ENCODE peak calls at places on chromosomes 2 and 18, in four cellular contexts. G is K562, U is HepG2, M is GM12878. J is an unnamed sample.

GRCh38 chr2:164981217-164981990 is 26.1 kb upstream of the SLC38A11 start:
- DNase-seq in U (no peak), G (no peak), M (no peak), J (no peak)

GRCh38 chr18:60905699-60906098 is 427.5 kb upstream of the CDH20 start:
- DNase-seq in U (no peak), M (no peak), G (no peak), J (no peak)

GRCh38 chr18:70382032-70382431 is 93.2 kb downstream of the SOCS6 start:
- DNase-seq in M (no peak), U (no peak), G (no peak), J (no peak)

GRCh38 chr2:143697744-143698143 is 568.5 kb downstream of the ARHGAP15 start:
- DNase-seq in M (no peak), G (no peak), U (no peak), J (no peak)

GRCh38 chr2:68094111-68094510 is 31.3 kb upstream of the C1D start:
- DNase-seq in U (no peak), G (no peak), M (no peak), J (no peak)

GRCh38 chr2:71303849-71304248 is 27.7 kb upstream of the ZNF638 start:
- DNase-seq in G (no peak), M (no peak), U (no peak), J (no peak)

GRCh38 chr18:36583155-36583745 is 245.6 kb downstream of the TPGS2 start:
- DNase-seq in U (no peak), M (peak), G (no peak), J (no peak)

GRCh38 chr2:209476367-209477191 is 52.7 kb downstream of the MAP2 start:
- DNase-seq in M (no peak), G (no peak), U (no peak), J (peak)

GRCh38 chr2:25521665-25522387 is 151.6 kb downstream of the DTNB start:
- DNase-seq in U (peak), G (peak), M (peak), J (peak)

GRCh38 chr2:120820263-120820884 is 84.7 kb downstream of the GLI2 start:
- DNase-seq in G (no peak), U (no peak), M (no peak), J (no peak)

GRCh38 chr2:232436381-232437129 is 19.4 kb upstream of the ALPI start:
- DNase-seq in U (no peak), G (no peak), M (no peak), J (no peak)

GRCh38 chr18:24212939-24213338 is 74.1 kb downstream of the CABYR start:
- DNase-seq in G (no peak), U (peak), M (no peak), J (no peak)

GRCh38 chr2:134399096-134399495 is 145.2 kb downstream of the MGAT5 start:
- DNase-seq in M (no peak), U (no peak), G (no peak), J (no peak)

GRCh38 chr2:55887351-55887750 is 36.2 kb downstream of the EFEMP1 start:
- DNase-seq in G (no peak), M (no peak), U (no peak), J (no peak)

GRCh38 chr2:146981921-146982320 is 862.9 kb upstream of the ACVR2A start:
- DNase-seq in U (no peak), G (no peak), M (no peak), J (no peak)

GRCh38 chr2:69779258-69779989 is 37.5 kb downstream of the ANXA4 start:
- DNase-seq in M (no peak), U (peak), G (no peak), J (no peak)

GRCh38 chr2:51612387-51612786 is 580.5 kb upstream of the NRXN1 start:
- DNase-seq in M (no peak), G (no peak), U (no peak), J (no peak)

GRCh38 chr18:46711444-46711863 is 45.4 kb downstream of the ST8SIA5 start:
- DNase-seq in G (peak), U (no peak), M (no peak), J (no peak)

GRCh38 chr18:48669180-48669675 is 130.4 kb downstream of the CTIF start:
- DNase-seq in M (no peak), U (no peak), G (no peak), J (no peak)

GRCh38 chr2:202149155-202149762 is 76.2 kb downstream of the KIAA2012 start:
- DNase-seq in M (no peak), G (peak), U (no peak), J (no peak)

GRCh38 chr2:3024401-3024935 is 353.1 kb downstream of the EIPR1 start:
- DNase-seq in M (no peak), U (no peak), G (no peak), J (no peak)

GRCh38 chr2:200705305-200705985 is 106.3 kb upstream of the BZW1 start:
- DNase-seq in U (peak), G (no peak), M (no peak), J (peak)

GRCh38 chr2:129402076-129402475 is 577.4 kb upstream of the RAB6C start:
- DNase-seq in U (no peak), M (no peak), G (no peak), J (no peak)

GRCh38 chr2:1231664-1232063 is 181.6 kb upstream of the TPO start:
- DNase-seq in U (peak), M (no peak), G (no peak), J (no peak)

GRCh38 chr2:154484338-154485099 is 214.0 kb upstream of the KCNJ3 start:
- DNase-seq in M (no peak), U (no peak), G (no peak), J (no peak)

DNA sequence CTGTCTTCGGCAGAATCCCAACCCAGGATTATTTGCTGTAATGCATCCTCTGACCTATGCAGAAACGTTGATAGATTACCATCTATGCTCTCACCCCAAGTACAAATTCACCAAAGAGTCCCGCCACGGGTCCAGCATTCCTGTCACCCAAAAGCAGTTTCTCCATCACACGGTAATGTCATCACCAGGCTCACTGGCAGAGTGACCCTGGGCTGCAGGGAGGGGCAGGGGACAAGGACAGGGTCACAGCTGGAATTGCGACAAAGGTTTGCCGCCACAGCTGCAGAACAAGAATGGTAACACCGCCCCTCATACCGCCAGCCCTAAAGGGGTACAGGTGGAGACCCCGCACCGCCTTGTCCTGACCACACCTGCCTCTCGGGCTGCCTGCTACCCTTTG is 40.8 kb upstream of the TMEM177 start:
- DNase-seq in M (no peak), G (no peak), U (peak), J (no peak)
- TF ChIP-seq FOXK2 in M (no peak), G (no peak), U (no peak), J (no peak)

GRCh38 chr2:43880952-43881351 is 42.2 kb downstream of the ABCG8 start:
- DNase-seq in M (no peak), U (peak), G (no peak), J (no peak)

GRCh38 chr2:43874776-43875451 is 36.1 kb downstream of the ABCG8 start:
- DNase-seq in U (no peak), G (no peak), M (no peak), J (no peak)

GRCh38 chr2:43880471-43880870 is 41.7 kb downstream of the ABCG8 start:
- DNase-seq in M (no peak), U (no peak), G (no peak), J (no peak)

GRCh38 chr2:43879261-43879660 is 40.5 kb downstream of the ABCG8 start:
- DNase-seq in M (no peak), U (no peak), G (no peak), J (no peak)

GRCh38 chr2:43877782-43878464 is 39.2 kb downstream of the ABCG8 start:
- DNase-seq in G (peak), M (peak), U (peak), J (peak)
- TF ChIP-seq FOXK2 in G (no peak), M (no peak), U (no peak), J (no peak)

GRCh38 chr2:231043796-231044195 is 6.5 kb downstream of the C2orf72 start:
- DNase-seq in G (no peak), M (no peak), U (no peak), J (no peak)

GRCh38 chr2:231039294-231039664 is 2.0 kb downstream of the C2orf72 start:
- DNase-seq in U (no peak), G (no peak), M (no peak), J (no peak)

GRCh38 chr2:231038483-231039293 is 1.4 kb downstream of the C2orf72 start:
- DNase-seq in U (no peak), G (no peak), M (no peak), J (no peak)

GRCh38 chr2:231039821-231040364 is 2.6 kb downstream of the C2orf72 start:
- DNase-seq in M (no peak), U (peak), G (no peak), J (no peak)

DNA sequence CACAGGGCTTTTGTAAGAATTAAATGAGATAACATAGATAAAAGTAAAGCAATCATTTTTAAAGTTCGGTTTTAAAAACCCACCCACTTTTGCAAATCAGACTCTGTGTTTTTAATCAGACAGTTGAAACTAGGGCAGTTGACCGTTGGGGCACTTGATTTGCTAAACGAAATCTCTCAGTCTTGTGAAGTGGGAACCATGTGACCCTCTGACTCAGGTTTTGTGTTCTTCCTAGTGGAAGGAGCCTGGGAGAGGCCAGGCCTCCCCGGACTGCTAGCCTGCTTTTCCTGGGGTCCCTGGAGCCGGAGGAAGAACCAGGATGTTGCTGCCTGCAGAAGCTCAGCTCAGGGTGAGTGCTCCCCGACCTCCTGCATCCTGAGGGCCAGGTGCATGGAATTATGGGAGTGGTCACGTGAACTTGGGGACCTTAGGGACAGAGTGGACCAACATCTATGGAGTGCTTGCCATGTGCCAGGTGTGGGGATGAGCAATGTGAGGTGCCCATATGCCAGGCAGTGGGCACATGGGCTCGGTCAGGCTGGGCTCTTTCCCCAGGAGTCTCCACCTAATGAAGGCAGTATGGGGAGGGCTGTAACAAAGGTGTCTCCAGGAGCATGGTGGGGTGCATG is 3.9 kb downstream of the C2orf72 start:
- DNase-seq in M (no peak), U (no peak), G (no peak), J (no peak)
- TF ChIP-seq FOXK2 in M (no peak), U (no peak), G (no peak), J (no peak)

DNA sequence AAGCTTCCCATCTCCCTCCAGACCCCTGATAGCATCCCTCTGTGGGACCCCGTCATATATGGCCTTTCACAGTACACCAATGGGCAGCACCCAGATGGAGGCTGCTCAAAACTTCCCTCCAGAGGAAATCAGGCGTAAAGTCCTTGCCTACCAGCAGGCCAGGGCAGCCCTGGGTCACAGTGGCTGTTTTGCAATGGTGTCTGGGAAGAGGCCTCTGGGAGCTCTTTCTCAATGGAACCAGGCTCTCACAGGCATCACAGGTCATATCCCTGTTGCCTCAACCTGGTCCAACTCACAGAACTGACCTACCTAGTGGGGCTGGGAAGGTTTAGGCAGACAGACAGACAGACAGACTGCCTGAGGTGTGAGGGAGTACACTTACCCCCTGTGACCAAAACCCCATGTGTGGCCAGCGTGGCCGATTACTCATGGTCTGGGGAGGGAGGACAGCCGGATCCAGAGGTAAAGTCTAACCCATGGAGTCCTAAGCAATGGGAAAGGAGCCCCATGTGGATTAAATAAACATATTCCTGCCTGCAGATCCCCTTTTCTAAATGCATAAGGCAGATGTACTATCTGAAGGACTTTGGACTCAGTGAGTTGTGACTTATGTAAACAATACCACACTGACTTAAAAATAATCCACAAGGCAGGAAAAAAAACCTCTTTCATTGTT is 58.2 kb downstream of the BCL2L11 start:
- DNase-seq in U (peak), M (no peak), G (no peak), J (no peak)
- TF ChIP-seq FOXK2 in U (no peak), M (no peak), G (no peak), J (no peak)